ENCODE peak calls at places on chromosome 14, in eight cellular contexts. Z, Q, C, R, H, G, M and E are unnamed samples.

GRCh38 chr14:46245281-46245680 is 406.3 kb downstream of the RPL10L start:
- DNase-seq in G (no peak), Z (no peak), M (no peak), H (no peak), Q (no peak), R (no peak), C (no peak), E (no peak)

GRCh38 chr14:63901434-63902085 is 48.8 kb downstream of the SYNE2 start:
- DNase-seq in C (no peak), H (no peak), Q (no peak), M (no peak), Z (no peak), R (peak), G (no peak), E (no peak)

GRCh38 chr14:91303091-91303923 is 58.8 kb upstream of the GPR68 start:
- DNase-seq in G (no peak), Z (peak), M (peak), C (peak), H (no peak), Q (no peak), R (peak), E (peak)

GRCh38 chr14:105979446-105979845 is 453.1 kb downstream of the TMEM121 start:
- DNase-seq in C (no peak), H (no peak), R (no peak), G (no peak), Z (no peak), M (no peak), Q (no peak), E (no peak)

GRCh38 chr14:24224618-24225071 is 7.5 kb downstream of the NEDD8 start:
- DNase-seq in Q (no peak), Z (no peak), C (no peak), G (peak), R (no peak), H (no peak), M (no peak), E (no peak)

GRCh38 chr14:53668861-53669260 is 287.8 kb downstream of the BMP4 start:
- DNase-seq in R (no peak), M (no peak), Q (no peak), C (no peak), Z (no peak), G (no peak), H (no peak), E (no peak)

GRCh38 chr14:73833024-73833423 is 18.6 kb upstream of the PTGR2 start:
- DNase-seq in Q (no peak), M (no peak), C (no peak), R (no peak), Z (no peak), G (no peak), H (no peak), E (no peak)

GRCh38 chr14:35287481-35288013 is 4.6 kb upstream of the PSMA6 start:
- DNase-seq in Q (no peak), H (no peak), G (no peak), R (no peak), M (no peak), Z (no peak), C (no peak), E (no peak)

GRCh38 chr14:101876539-101876938 is 87.8 kb upstream of the DYNC1H1 start:
- DNase-seq in H (no peak), Q (peak), C (no peak), M (no peak), R (peak), G (no peak), Z (peak), E (peak)

GRCh38 chr14:59116984-59117415 is 71.5 kb upstream of the DAAM1 start:
- DNase-seq in C (no peak), M (peak), Z (no peak), H (no peak), R (no peak), G (peak), Q (no peak), E (no peak)

GRCh38 chr14:100239200-100239839 is 376 bp downstream of the YY1 start:
- DNase-seq in G (no peak), R (peak), M (no peak), H (peak), Z (peak), Q (peak), C (no peak), E (peak)

GRCh38 chr14:68684466-68685418 is 108.1 kb downstream of the ZFP36L1 start:
- DNase-seq in G (no peak), Z (no peak), Q (no peak), H (no peak), C (no peak), R (no peak), M (no peak), E (no peak)

GRCh38 chr14:90508536-90509254 is 111.9 kb downstream of the CALM1 start:
- DNase-seq in G (no peak), M (no peak), Q (no peak), H (no peak), Z (no peak), R (no peak), C (no peak), E (no peak)

GRCh38 chr14:37512173-37512572 is 82.9 kb downstream of the FOXA1 start:
- DNase-seq in C (no peak), H (no peak), Q (no peak), M (no peak), Z (no peak), R (no peak), G (no peak), E (no peak)

GRCh38 chr14:84646791-84647500 is 883.0 kb upstream of the FLRT2 start:
- DNase-seq in C (no peak), R (no peak), Z (no peak), G (no peak), Q (no peak), M (no peak), H (no peak), E (no peak)

GRCh38 chr14:50233335-50234250 is 2.2 kb upstream of the SOS2 start:
- DNase-seq in H (no peak), C (no peak), R (no peak), G (no peak), Q (no peak), Z (no peak), M (no peak), E (peak)

GRCh38 chr14:85313801-85314207 is 216.1 kb upstream of the FLRT2 start:
- DNase-seq in C (no peak), M (no peak), Z (no peak), Q (no peak), G (peak), H (no peak), R (no peak), E (no peak)

GRCh38 chr14:38481939-38482678 is 226.2 kb upstream of the CLEC14A start:
- DNase-seq in Z (no peak), C (no peak), R (peak), Q (no peak), M (no peak), G (no peak), H (no peak), E (no peak)

GRCh38 chr14:33432407-33433023 is 493.8 kb downstream of the NPAS3 start:
- DNase-seq in Z (no peak), H (no peak), R (peak), Q (no peak), M (peak), C (no peak), G (peak), E (peak)

GRCh38 chr14:69716483-69717187 is 50.3 kb upstream of the SRSF5 start:
- DNase-seq in C (no peak), H (no peak), R (peak), Q (peak), Z (peak), M (no peak), G (no peak), E (no peak)

GRCh38 chr14:65134651-65135579 is 32.6 kb upstream of the MAX start:
- DNase-seq in C (no peak), Z (no peak), R (no peak), M (no peak), H (peak), G (no peak), Q (no peak), E (no peak)